ENCODE peak calls at places on chromosomes 11 and 22, in four cellular contexts. One of them, this sample, is unnamed.

GRCh38 chr11:119041821-119042514 is 11.3 kb upstream of the SLC37A4 start:
- DNase-seq in stimulated activated CD8-positive, alpha-beta memory T cell treated with anti-CD3 and anti-CD28 coated beads, Interleukin-4, amount 100 ng/mL, for 24 hours: no peak
- DNase-seq in esophagus muscularis mucosa: no peak
- DNase-seq in ureter: no peak
- DNase-seq in this sample: no peak

GRCh38 chr11:68002943-68003845 is 703 bp downstream of the UNC93B1 start:
- DNase-seq in ureter: peak; percentile 71
- DNase-seq in esophagus muscularis mucosa: no peak
- DNase-seq in stimulated activated CD8-positive, alpha-beta memory T cell treated with anti-CD3 and anti-CD28 coated beads, Interleukin-4, amount 100 ng/mL, for 24 hours: no peak
- DNase-seq in this sample: no peak

GRCh38 chr11:6855971-6856542 is 6.8 kb upstream of the OR10A2 start:
- DNase-seq in ureter: no peak
- DNase-seq in stimulated activated CD8-positive, alpha-beta memory T cell treated with anti-CD3 and anti-CD28 coated beads, Interleukin-4, amount 100 ng/mL, for 24 hours: no peak
- DNase-seq in esophagus muscularis mucosa: no peak
- DNase-seq in this sample: no peak

GRCh38 chr11:94885133-94885532 is 88.2 kb downstream of the CWC15 start:
- DNase-seq in stimulated activated CD8-positive, alpha-beta memory T cell treated with anti-CD3 and anti-CD28 coated beads, Interleukin-4, amount 100 ng/mL, for 24 hours: no peak
- DNase-seq in ureter: no peak
- DNase-seq in esophagus muscularis mucosa: no peak
- DNase-seq in this sample: no peak

GRCh38 chr11:119985551-119985950 is 152.4 kb downstream of the TRIM29 start:
- DNase-seq in esophagus muscularis mucosa: no peak
- DNase-seq in ureter: no peak
- DNase-seq in stimulated activated CD8-positive, alpha-beta memory T cell treated with anti-CD3 and anti-CD28 coated beads, Interleukin-4, amount 100 ng/mL, for 24 hours: no peak
- DNase-seq in this sample: no peak

GRCh38 chr11:8360086-8360828 is 96.6 kb upstream of the LMO1 start:
- DNase-seq in stimulated activated CD8-positive, alpha-beta memory T cell treated with anti-CD3 and anti-CD28 coated beads, Interleukin-4, amount 100 ng/mL, for 24 hours: no peak
- DNase-seq in esophagus muscularis mucosa: no peak
- DNase-seq in ureter: no peak
- DNase-seq in this sample: no peak

GRCh38 chr11:44570411-44571155 is 5.1 kb downstream of the CD82 start:
- DNase-seq in ureter: no peak
- DNase-seq in stimulated activated CD8-positive, alpha-beta memory T cell treated with anti-CD3 and anti-CD28 coated beads, Interleukin-4, amount 100 ng/mL, for 24 hours: no peak
- DNase-seq in esophagus muscularis mucosa: no peak
- DNase-seq in this sample: no peak

GRCh38 chr22:45084400-45084920 is 74.7 kb upstream of the PHF21B start:
- DNase-seq in stimulated activated CD8-positive, alpha-beta memory T cell treated with anti-CD3 and anti-CD28 coated beads, Interleukin-4, amount 100 ng/mL, for 24 hours: no peak
- DNase-seq in ureter: no peak
- DNase-seq in esophagus muscularis mucosa: no peak
- DNase-seq in this sample: no peak

GRCh38 chr11:66408488-66409214 is 12.2 kb upstream of the NPAS4 start:
- DNase-seq in ureter: peak; percentile 90
- DNase-seq in stimulated activated CD8-positive, alpha-beta memory T cell treated with anti-CD3 and anti-CD28 coated beads, Interleukin-4, amount 100 ng/mL, for 24 hours: peak; percentile 88
- DNase-seq in esophagus muscularis mucosa: peak; percentile 96
- DNase-seq in this sample: peak; percentile 86

GRCh38 chr22:50671641-50672040 is 982 bp upstream of the SHANK3 start:
- DNase-seq in ureter: no peak
- DNase-seq in stimulated activated CD8-positive, alpha-beta memory T cell treated with anti-CD3 and anti-CD28 coated beads, Interleukin-4, amount 100 ng/mL, for 24 hours: no peak
- DNase-seq in esophagus muscularis mucosa: no peak
- DNase-seq in this sample: no peak

GRCh38 chr11:8089791-8090510 is 8.9 kb downstream of the TUB start:
- DNase-seq in ureter: no peak
- DNase-seq in stimulated activated CD8-positive, alpha-beta memory T cell treated with anti-CD3 and anti-CD28 coated beads, Interleukin-4, amount 100 ng/mL, for 24 hours: no peak
- DNase-seq in esophagus muscularis mucosa: no peak
- DNase-seq in this sample: no peak

GRCh38 chr11:16412525-16413194 is 56.3 kb upstream of the SOX6 start:
- DNase-seq in esophagus muscularis mucosa: no peak
- DNase-seq in stimulated activated CD8-positive, alpha-beta memory T cell treated with anti-CD3 and anti-CD28 coated beads, Interleukin-4, amount 100 ng/mL, for 24 hours: no peak
- DNase-seq in ureter: no peak
- DNase-seq in this sample: no peak

GRCh38 chr22:24414523-24414922 is 12.9 kb upstream of the ADORA2A start:
- DNase-seq in ureter: no peak
- DNase-seq in stimulated activated CD8-positive, alpha-beta memory T cell treated with anti-CD3 and anti-CD28 coated beads, Interleukin-4, amount 100 ng/mL, for 24 hours: no peak
- DNase-seq in esophagus muscularis mucosa: no peak
- DNase-seq in this sample: no peak

GRCh38 chr22:21446827-21447690 is 20.1 kb upstream of the TMEM191C start:
- DNase-seq in stimulated activated CD8-positive, alpha-beta memory T cell treated with anti-CD3 and anti-CD28 coated beads, Interleukin-4, amount 100 ng/mL, for 24 hours: no peak
- DNase-seq in ureter: peak; percentile 32
- DNase-seq in esophagus muscularis mucosa: no peak
- DNase-seq in this sample: no peak

GRCh38 chr11:81342956-81343355 is 1390.7 kb downstream of the FAM181B start:
- DNase-seq in esophagus muscularis mucosa: no peak
- DNase-seq in ureter: no peak
- DNase-seq in stimulated activated CD8-positive, alpha-beta memory T cell treated with anti-CD3 and anti-CD28 coated beads, Interleukin-4, amount 100 ng/mL, for 24 hours: no peak
- DNase-seq in this sample: peak; percentile 4

This sample was measured in putamen.